ENCODE peak calls at places on chromosomes 13 and 19, in nine cellular contexts. One of them, this sample, is unnamed.

GRCh38 chr19:4717191-4717965 is 6.3 kb downstream of the DPP9 start:
- DNase-seq in amygdala: no peak
- DNase-seq in stimulated activated CD8-positive, alpha-beta memory T cell treated with anti-CD3 and anti-CD28 coated beads, Interleukin-4, amount 100 ng/mL, for 1 hour: no peak
- DNase-seq in neuronal stem cell: no peak
- DNase-seq in fibroblast of gingiva: no peak
- DNase-seq in anterior cingulate cortex: no peak
- DNase-seq in Karpas-422: no peak
- DNase-seq in NCI-H774: no peak
- DNase-seq in posterior vena cava: no peak
- DNase-seq in this sample: no peak

GRCh38 chr13:108227651-108228272 is 9.6 kb downstream of the ABHD13 start:
- DNase-seq in posterior vena cava: no peak
- DNase-seq in fibroblast of gingiva: peak
- DNase-seq in amygdala: no peak
- DNase-seq in anterior cingulate cortex: no peak
- DNase-seq in NCI-H774: peak
- DNase-seq in stimulated activated CD8-positive, alpha-beta memory T cell treated with anti-CD3 and anti-CD28 coated beads, Interleukin-4, amount 100 ng/mL, for 1 hour: no peak
- DNase-seq in Karpas-422: peak
- DNase-seq in neuronal stem cell: no peak
- DNase-seq in this sample: no peak

GRCh38 chr19:41541990-41542584 is 33.9 kb upstream of the CEACAM21 start:
- DNase-seq in amygdala: no peak
- DNase-seq in stimulated activated CD8-positive, alpha-beta memory T cell treated with anti-CD3 and anti-CD28 coated beads, Interleukin-4, amount 100 ng/mL, for 1 hour: peak
- DNase-seq in posterior vena cava: peak
- DNase-seq in NCI-H774: peak
- DNase-seq in neuronal stem cell: peak
- DNase-seq in fibroblast of gingiva: no peak
- DNase-seq in anterior cingulate cortex: no peak
- DNase-seq in Karpas-422: peak
- DNase-seq in this sample: no peak

GRCh38 chr19:12198136-12198535 is 35.2 kb downstream of the ZNF136 start:
- DNase-seq in Karpas-422: no peak
- DNase-seq in stimulated activated CD8-positive, alpha-beta memory T cell treated with anti-CD3 and anti-CD28 coated beads, Interleukin-4, amount 100 ng/mL, for 1 hour: no peak
- DNase-seq in NCI-H774: no peak
- DNase-seq in neuronal stem cell: no peak
- DNase-seq in posterior vena cava: no peak
- DNase-seq in fibroblast of gingiva: no peak
- DNase-seq in anterior cingulate cortex: no peak
- DNase-seq in amygdala: no peak
- DNase-seq in this sample: no peak

GRCh38 chr19:19562665-19563347 is 24.7 kb downstream of the CILP2 start:
- DNase-seq in posterior vena cava: no peak
- DNase-seq in stimulated activated CD8-positive, alpha-beta memory T cell treated with anti-CD3 and anti-CD28 coated beads, Interleukin-4, amount 100 ng/mL, for 1 hour: no peak
- DNase-seq in neuronal stem cell: no peak
- DNase-seq in fibroblast of gingiva: no peak
- DNase-seq in amygdala: no peak
- DNase-seq in Karpas-422: peak
- DNase-seq in NCI-H774: no peak
- DNase-seq in anterior cingulate cortex: no peak
- DNase-seq in this sample: no peak

GRCh38 chr19:41376241-41376997 is at the start of gene TMEM91:
- DNase-seq in Karpas-422: no peak
- DNase-seq in posterior vena cava: no peak
- DNase-seq in fibroblast of gingiva: peak
- DNase-seq in stimulated activated CD8-positive, alpha-beta memory T cell treated with anti-CD3 and anti-CD28 coated beads, Interleukin-4, amount 100 ng/mL, for 1 hour: no peak
- DNase-seq in neuronal stem cell: no peak
- DNase-seq in amygdala: peak
- DNase-seq in NCI-H774: peak
- DNase-seq in anterior cingulate cortex: no peak
- DNase-seq in this sample: no peak

GRCh38 chr13:46575843-46576242 is 22.9 kb downstream of the LRCH1 start:
- DNase-seq in stimulated activated CD8-positive, alpha-beta memory T cell treated with anti-CD3 and anti-CD28 coated beads, Interleukin-4, amount 100 ng/mL, for 1 hour: no peak
- DNase-seq in posterior vena cava: no peak
- DNase-seq in anterior cingulate cortex: no peak
- DNase-seq in NCI-H774: no peak
- DNase-seq in amygdala: no peak
- DNase-seq in fibroblast of gingiva: peak
- DNase-seq in Karpas-422: no peak
- DNase-seq in neuronal stem cell: no peak
- DNase-seq in this sample: no peak

GRCh38 chr19:30799854-30800755 is 427.9 kb downstream of the ZNF536 start:
- DNase-seq in anterior cingulate cortex: peak
- DNase-seq in NCI-H774: no peak
- DNase-seq in neuronal stem cell: peak
- DNase-seq in posterior vena cava: no peak
- DNase-seq in stimulated activated CD8-positive, alpha-beta memory T cell treated with anti-CD3 and anti-CD28 coated beads, Interleukin-4, amount 100 ng/mL, for 1 hour: no peak
- DNase-seq in Karpas-422: peak
- DNase-seq in fibroblast of gingiva: no peak
- DNase-seq in amygdala: peak
- DNase-seq in this sample: peak

GRCh38 chr19:43450545-43450997 is 14.8 kb downstream of the LYPD3 start:
- DNase-seq in stimulated activated CD8-positive, alpha-beta memory T cell treated with anti-CD3 and anti-CD28 coated beads, Interleukin-4, amount 100 ng/mL, for 1 hour: no peak
- DNase-seq in anterior cingulate cortex: no peak
- DNase-seq in NCI-H774: no peak
- DNase-seq in posterior vena cava: no peak
- DNase-seq in amygdala: no peak
- DNase-seq in fibroblast of gingiva: peak
- DNase-seq in Karpas-422: no peak
- DNase-seq in neuronal stem cell: no peak
- DNase-seq in this sample: no peak

GRCh38 chr19:54253331-54254194 is 3.5 kb downstream of the LILRB5 start:
- DNase-seq in fibroblast of gingiva: no peak
- DNase-seq in anterior cingulate cortex: no peak
- DNase-seq in NCI-H774: no peak
- DNase-seq in posterior vena cava: no peak
- DNase-seq in Karpas-422: no peak
- DNase-seq in stimulated activated CD8-positive, alpha-beta memory T cell treated with anti-CD3 and anti-CD28 coated beads, Interleukin-4, amount 100 ng/mL, for 1 hour: no peak
- DNase-seq in neuronal stem cell: no peak
- DNase-seq in amygdala: no peak
- DNase-seq in this sample: no peak

GRCh38 chr13:48066310-48066989 is 28.5 kb downstream of the MED4 start:
- DNase-seq in stimulated activated CD8-positive, alpha-beta memory T cell treated with anti-CD3 and anti-CD28 coated beads, Interleukin-4, amount 100 ng/mL, for 1 hour: no peak
- DNase-seq in posterior vena cava: no peak
- DNase-seq in amygdala: no peak
- DNase-seq in Karpas-422: no peak
- DNase-seq in fibroblast of gingiva: no peak
- DNase-seq in NCI-H774: no peak
- DNase-seq in anterior cingulate cortex: no peak
- DNase-seq in neuronal stem cell: no peak
- DNase-seq in this sample: no peak

GRCh38 chr19:3479819-3480215 is 508 bp downstream of the SMIM24 start:
- DNase-seq in stimulated activated CD8-positive, alpha-beta memory T cell treated with anti-CD3 and anti-CD28 coated beads, Interleukin-4, amount 100 ng/mL, for 1 hour: no peak
- DNase-seq in amygdala: no peak
- DNase-seq in anterior cingulate cortex: no peak
- DNase-seq in Karpas-422: peak
- DNase-seq in neuronal stem cell: no peak
- DNase-seq in fibroblast of gingiva: no peak
- DNase-seq in posterior vena cava: no peak
- DNase-seq in NCI-H774: no peak
- DNase-seq in this sample: no peak

GRCh38 chr13:99975626-99976025 is 4.1 kb upstream of the ZIC5 start:
- DNase-seq in amygdala: no peak
- DNase-seq in stimulated activated CD8-positive, alpha-beta memory T cell treated with anti-CD3 and anti-CD28 coated beads, Interleukin-4, amount 100 ng/mL, for 1 hour: no peak
- DNase-seq in Karpas-422: no peak
- DNase-seq in anterior cingulate cortex: no peak
- DNase-seq in fibroblast of gingiva: no peak
- DNase-seq in NCI-H774: no peak
- DNase-seq in neuronal stem cell: no peak
- DNase-seq in posterior vena cava: no peak
- DNase-seq in this sample: no peak

GRCh38 chr19:40995355-40995754 is 4.3 kb downstream of the CYP2B6 start:
- DNase-seq in fibroblast of gingiva: no peak
- DNase-seq in neuronal stem cell: no peak
- DNase-seq in stimulated activated CD8-positive, alpha-beta memory T cell treated with anti-CD3 and anti-CD28 coated beads, Interleukin-4, amount 100 ng/mL, for 1 hour: no peak
- DNase-seq in NCI-H774: no peak
- DNase-seq in posterior vena cava: no peak
- DNase-seq in amygdala: no peak
- DNase-seq in anterior cingulate cortex: no peak
- DNase-seq in Karpas-422: no peak
- DNase-seq in this sample: no peak

GRCh38 chr19:37930416-37930815 is 23.4 kb downstream of the SIPA1L3 start:
- DNase-seq in Karpas-422: no peak
- DNase-seq in posterior vena cava: no peak
- DNase-seq in neuronal stem cell: no peak
- DNase-seq in stimulated activated CD8-positive, alpha-beta memory T cell treated with anti-CD3 and anti-CD28 coated beads, Interleukin-4, amount 100 ng/mL, for 1 hour: no peak
- DNase-seq in anterior cingulate cortex: no peak
- DNase-seq in amygdala: no peak
- DNase-seq in NCI-H774: no peak
- DNase-seq in fibroblast of gingiva: no peak
- DNase-seq in this sample: no peak

GRCh38 chr19:50003810-50004419 is 21.3 kb downstream of the VRK3 start:
- DNase-seq in stimulated activated CD8-positive, alpha-beta memory T cell treated with anti-CD3 and anti-CD28 coated beads, Interleukin-4, amount 100 ng/mL, for 1 hour: no peak
- DNase-seq in NCI-H774: no peak
- DNase-seq in posterior vena cava: peak
- DNase-seq in neuronal stem cell: no peak
- DNase-seq in anterior cingulate cortex: no peak
- DNase-seq in Karpas-422: no peak
- DNase-seq in fibroblast of gingiva: peak
- DNase-seq in amygdala: no peak
- DNase-seq in this sample: no peak